ENCODE peak calls at places on chromosome 6, in four cellular contexts. One of them, this sample, is unnamed.
A peak's percentile ranks its signal among the peaks of the same experiment; 100 is the strongest.

GRCh38 chr6:144778773-144779531 is 493.8 kb downstream of the UTRN start:
- DNase-seq in WTC11: no peak
- DNase-seq in SK-N-SH: no peak
- DNase-seq in K562: no peak
- DNase-seq in this sample: no peak

GRCh38 chr6:88358846-88359245 is 192.7 kb upstream of the CNR1 start:
- DNase-seq in WTC11: no peak
- DNase-seq in SK-N-SH: no peak
- DNase-seq in K562: no peak
- DNase-seq in this sample: no peak

GRCh38 chr6:130896249-130896648 is 69.0 kb downstream of the SMLR1 start:
- DNase-seq in WTC11: no peak
- DNase-seq in SK-N-SH: no peak
- DNase-seq in K562: no peak
- DNase-seq in this sample: no peak

GRCh38 chr6:147789430-147789947 is 281.0 kb downstream of the SAMD5 start:
- DNase-seq in WTC11: no peak
- DNase-seq in SK-N-SH: no peak
- DNase-seq in K562: no peak
- DNase-seq in this sample: no peak

GRCh38 chr6:42251911-42252637 is 34.4 kb upstream of the MRPS10 start:
- DNase-seq in WTC11: no peak
- DNase-seq in SK-N-SH: peak; percentile 86
- DNase-seq in K562: no peak
- DNase-seq in this sample: peak; percentile 42

GRCh38 chr6:44221291-44221960 is 2.0 kb upstream of the SLC29A1 start:
- DNase-seq in WTC11: peak; percentile 70
- DNase-seq in SK-N-SH: peak; percentile 90
- DNase-seq in K562: peak; percentile 92
- DNase-seq in this sample: peak; percentile 85

GRCh38 chr6:48101277-48101676 is 9.7 kb downstream of the PTCHD4 start:
- DNase-seq in WTC11: no peak
- DNase-seq in SK-N-SH: no peak
- DNase-seq in K562: no peak
- DNase-seq in this sample: no peak

GRCh38 chr6:18186033-18186432 is 30.8 kb downstream of the KDM1B start:
- DNase-seq in WTC11: no peak
- DNase-seq in SK-N-SH: no peak
- DNase-seq in K562: no peak
- DNase-seq in this sample: no peak

GRCh38 chr6:135850882-135851281 is 619 bp upstream of the PDE7B start:
- DNase-seq in WTC11: no peak
- DNase-seq in SK-N-SH: peak; percentile 25
- DNase-seq in K562: no peak
- DNase-seq in this sample: no peak

GRCh38 chr6:133170602-133171001 is 70.6 kb upstream of the EYA4 start:
- DNase-seq in WTC11: no peak
- DNase-seq in SK-N-SH: no peak
- DNase-seq in K562: no peak
- DNase-seq in this sample: peak; percentile 16

GRCh38 chr6:1524040-1524480 is 85.7 kb upstream of the FOXC1 start:
- DNase-seq in WTC11: peak; percentile 91
- DNase-seq in SK-N-SH: peak; percentile 84
- DNase-seq in K562: peak; percentile 76
- DNase-seq in this sample: no peak

GRCh38 chr6:34248198-34248726 is 544 bp downstream of the SMIM29 start:
- DNase-seq in WTC11: peak; percentile 61
- DNase-seq in SK-N-SH: peak; percentile 65
- DNase-seq in K562: peak; percentile 85
- DNase-seq in this sample: peak; percentile 35

GRCh38 chr6:166419268-166419667 is 36.5 kb upstream of the MPC1 start:
- DNase-seq in WTC11: no peak
- DNase-seq in SK-N-SH: no peak
- DNase-seq in K562: no peak
- DNase-seq in this sample: no peak

GRCh38 chr6:150208606-150209352 is 65.9 kb downstream of the PPP1R14C start:
- DNase-seq in WTC11: no peak
- DNase-seq in SK-N-SH: no peak
- DNase-seq in K562: no peak
- DNase-seq in this sample: no peak

GRCh38 chr6:44262467-44263356 is 2.6 kb downstream of the NFKBIE start:
- DNase-seq in WTC11: no peak
- DNase-seq in SK-N-SH: no peak
- DNase-seq in K562: no peak
- DNase-seq in this sample: no peak

GRCh38 chr6:109455161-109455501 is 441 bp downstream of the MICAL1 start:
- DNase-seq in WTC11: peak; percentile 51
- DNase-seq in SK-N-SH: no peak
- DNase-seq in K562: no peak
- DNase-seq in this sample: no peak

GRCh38 chr6:28807682-28808280 is 116.0 kb downstream of the TRIM27 start:
- DNase-seq in WTC11: peak; percentile 75
- DNase-seq in SK-N-SH: peak; percentile 43
- DNase-seq in K562: peak; percentile 95
- DNase-seq in this sample: peak; percentile 81

GRCh38 chr6:70813885-70814284 is 143.0 kb downstream of the B3GAT2 start:
- DNase-seq in WTC11: no peak
- DNase-seq in SK-N-SH: no peak
- DNase-seq in K562: no peak
- DNase-seq in this sample: no peak
- TF ChIP-seq FOXJ3 in WTC11: no peak
- TF ChIP-seq FOXJ3 in SK-N-SH: no peak
- TF ChIP-seq FOXJ3 in K562: no peak
- TF ChIP-seq FOXJ3 in this sample: no peak

GRCh38 chr6:105443941-105444340 is 41.1 kb upstream of the PREP start:
- DNase-seq in WTC11: no peak
- DNase-seq in SK-N-SH: no peak
- DNase-seq in K562: no peak
- DNase-seq in this sample: peak; percentile 47

GRCh38 chr6:105442369-105442768 is 39.5 kb upstream of the PREP start:
- DNase-seq in WTC11: no peak
- DNase-seq in SK-N-SH: no peak
- DNase-seq in K562: no peak
- DNase-seq in this sample: no peak

GRCh38 chr6:105449756-105450390 is 47.0 kb upstream of the PREP start:
- DNase-seq in WTC11: no peak
- DNase-seq in SK-N-SH: no peak
- DNase-seq in K562: no peak
- DNase-seq in this sample: no peak

DNA sequence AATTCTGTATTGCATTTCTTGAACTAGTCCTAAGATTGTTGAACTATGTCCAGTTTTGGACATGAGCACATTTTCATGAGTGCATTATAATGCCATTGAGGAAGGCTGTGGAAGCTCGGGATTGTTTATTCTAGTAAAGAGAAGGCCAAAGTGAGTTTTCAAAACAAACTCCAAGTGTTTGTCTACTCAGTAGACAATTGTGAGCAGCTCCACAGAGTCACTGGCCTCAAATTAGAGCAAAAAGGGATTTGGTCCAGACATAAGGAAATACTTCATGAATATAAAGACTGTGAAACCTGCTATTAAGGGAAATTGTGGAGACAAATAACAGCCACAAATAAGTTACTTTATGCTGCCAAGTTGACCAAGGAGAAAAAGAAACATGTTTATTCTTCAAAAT is 42.6 kb upstream of the PREP start:
- DNase-seq in WTC11: no peak
- DNase-seq in SK-N-SH: no peak
- DNase-seq in K562: no peak
- DNase-seq in this sample: no peak
- TF ChIP-seq FOXJ3 in WTC11: no peak
- TF ChIP-seq FOXJ3 in SK-N-SH: no peak
- TF ChIP-seq FOXJ3 in K562: no peak
- TF ChIP-seq FOXJ3 in this sample: no peak

GRCh38 chr6:134623391-134623790 is 305.5 kb upstream of the SGK1 start:
- DNase-seq in WTC11: no peak
- DNase-seq in SK-N-SH: no peak
- DNase-seq in K562: no peak
- DNase-seq in this sample: no peak
- TF ChIP-seq FOXJ3 in WTC11: no peak
- TF ChIP-seq FOXJ3 in SK-N-SH: no peak
- TF ChIP-seq FOXJ3 in K562: no peak
- TF ChIP-seq FOXJ3 in this sample: no peak

DNA sequence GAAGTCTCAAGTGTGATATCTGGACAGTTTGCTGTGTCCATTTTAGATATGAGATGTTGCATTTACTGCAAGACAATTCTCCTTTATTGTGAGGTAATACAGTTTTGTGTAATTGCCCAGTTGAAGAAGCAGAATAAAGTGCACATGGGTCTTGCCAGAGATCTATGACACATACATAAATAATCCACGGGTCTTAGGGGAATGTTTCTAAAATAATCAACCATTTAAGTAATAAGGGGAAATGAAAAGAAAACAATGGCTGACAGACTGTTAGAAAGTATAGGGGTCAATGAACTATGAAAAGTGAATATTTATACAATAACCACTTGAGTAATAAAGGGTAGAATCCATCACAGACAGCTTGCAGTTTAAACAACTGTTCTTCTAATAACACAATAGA is 477.3 kb downstream of the EYS start:
- DNase-seq in WTC11: no peak
- DNase-seq in SK-N-SH: no peak
- DNase-seq in K562: no peak
- DNase-seq in this sample: no peak
- TF ChIP-seq FOXJ3 in WTC11: no peak
- TF ChIP-seq FOXJ3 in SK-N-SH: no peak
- TF ChIP-seq FOXJ3 in K562: no peak
- TF ChIP-seq FOXJ3 in this sample: no peak

GRCh38 chr6:6711832-6712231 is 123.3 kb downstream of the LY86 start:
- DNase-seq in WTC11: no peak
- DNase-seq in SK-N-SH: no peak
- DNase-seq in K562: peak; percentile 51
- DNase-seq in this sample: no peak
- TF ChIP-seq FOXJ3 in WTC11: no peak
- TF ChIP-seq FOXJ3 in SK-N-SH: no peak
- TF ChIP-seq FOXJ3 in K562: no peak
- TF ChIP-seq FOXJ3 in this sample: no peak

GRCh38 chr6:45500924-45501816 is 123.4 kb upstream of the SUPT3H start:
- DNase-seq in WTC11: peak; percentile 30
- DNase-seq in SK-N-SH: peak; percentile 14
- DNase-seq in K562: peak; percentile 67
- DNase-seq in this sample: peak; percentile 71
- TF ChIP-seq FOXJ3 in WTC11: no peak
- TF ChIP-seq FOXJ3 in SK-N-SH: no peak
- TF ChIP-seq FOXJ3 in K562: no peak
- TF ChIP-seq FOXJ3 in this sample: no peak